ENCODE peak calls at places on chromosomes 4 and X, in seven cellular contexts. One of them, this sample, is unnamed.

GRCh38 chr4:48329976-48330375 is 11.4 kb upstream of the SLAIN2 start:
- DNase-seq in A549: no peak
- DNase-seq in Calu3: no peak
- DNase-seq in GM13976: no peak
- DNase-seq in midbrain: no peak
- DNase-seq in GDM1: no peak
- DNase-seq in SK-MEL-5: no peak
- DNase-seq in this sample: no peak

GRCh38 chrX:104565791-104566687 is at the start of gene IL1RAPL2:
- DNase-seq in SK-MEL-5: peak
- DNase-seq in Calu3: peak
- DNase-seq in GM13976: peak
- DNase-seq in midbrain: no peak
- DNase-seq in A549: peak
- DNase-seq in GDM1: no peak
- DNase-seq in this sample: peak

GRCh38 chrX:7190157-7190556 is 42.2 kb upstream of the PUDP start:
- DNase-seq in GM13976: no peak
- DNase-seq in Calu3: no peak
- DNase-seq in A549: no peak
- DNase-seq in SK-MEL-5: no peak
- DNase-seq in midbrain: no peak
- DNase-seq in GDM1: no peak
- DNase-seq in this sample: no peak

GRCh38 chrX:135520022-135520552 is 373 bp upstream of the INTS6L start:
- DNase-seq in GM13976: no peak
- DNase-seq in SK-MEL-5: no peak
- DNase-seq in Calu3: peak
- DNase-seq in midbrain: no peak
- DNase-seq in A549: no peak
- DNase-seq in GDM1: no peak
- DNase-seq in this sample: no peak

GRCh38 chr4:23368081-23368697 is 521.7 kb downstream of the PPARGC1A start:
- DNase-seq in Calu3: peak
- DNase-seq in GDM1: no peak
- DNase-seq in GM13976: no peak
- DNase-seq in midbrain: no peak
- DNase-seq in A549: no peak
- DNase-seq in SK-MEL-5: peak
- DNase-seq in this sample: no peak

GRCh38 chr4:175770555-175770954 is 41.5 kb downstream of the GPM6A start:
- DNase-seq in Calu3: no peak
- DNase-seq in SK-MEL-5: no peak
- DNase-seq in A549: no peak
- DNase-seq in GM13976: no peak
- DNase-seq in GDM1: no peak
- DNase-seq in midbrain: no peak
- DNase-seq in this sample: no peak

GRCh38 chrX:131802836-131803626 is 220.1 kb upstream of the STK26 start:
- DNase-seq in midbrain: peak
- DNase-seq in GM13976: peak
- DNase-seq in A549: peak
- DNase-seq in Calu3: no peak
- DNase-seq in SK-MEL-5: peak
- DNase-seq in GDM1: peak
- DNase-seq in this sample: no peak

GRCh38 chr4:14383652-14384051 is 618.6 kb upstream of the CPEB2 start:
- DNase-seq in GM13976: no peak
- DNase-seq in SK-MEL-5: no peak
- DNase-seq in A549: no peak
- DNase-seq in midbrain: no peak
- DNase-seq in GDM1: peak
- DNase-seq in Calu3: no peak
- DNase-seq in this sample: no peak

GRCh38 chrX:109911046-109911445 is 91.9 kb upstream of the TMEM164 start:
- DNase-seq in Calu3: no peak
- DNase-seq in GDM1: no peak
- DNase-seq in GM13976: no peak
- DNase-seq in SK-MEL-5: peak
- DNase-seq in midbrain: no peak
- DNase-seq in A549: peak
- DNase-seq in this sample: no peak

GRCh38 chr4:2058264-2059033 is 678 bp upstream of the NAT8L start:
- DNase-seq in Calu3: no peak
- DNase-seq in SK-MEL-5: no peak
- DNase-seq in A549: peak
- DNase-seq in midbrain: peak
- DNase-seq in GDM1: no peak
- DNase-seq in GM13976: no peak
- DNase-seq in this sample: no peak

GRCh38 chrX:149527705-149528104 is 13.1 kb upstream of the EOLA1 start:
- DNase-seq in midbrain: no peak
- DNase-seq in GM13976: no peak
- DNase-seq in A549: peak
- DNase-seq in Calu3: peak
- DNase-seq in SK-MEL-5: peak
- DNase-seq in GDM1: peak
- DNase-seq in this sample: no peak

GRCh38 chr4:166882221-166882620 is 352.1 kb downstream of the SPOCK3 start:
- DNase-seq in SK-MEL-5: no peak
- DNase-seq in GM13976: no peak
- DNase-seq in midbrain: no peak
- DNase-seq in A549: no peak
- DNase-seq in GDM1: no peak
- DNase-seq in Calu3: no peak
- DNase-seq in this sample: no peak

GRCh38 chr4:110663738-110664444 is 41.0 kb upstream of the PITX2 start:
- DNase-seq in GDM1: no peak
- DNase-seq in A549: no peak
- DNase-seq in Calu3: no peak
- DNase-seq in SK-MEL-5: no peak
- DNase-seq in midbrain: no peak
- DNase-seq in GM13976: no peak
- DNase-seq in this sample: no peak

GRCh38 chrX:103360916-103361315 is 4.6 kb downstream of the TCEAL9 start:
- DNase-seq in SK-MEL-5: no peak
- DNase-seq in midbrain: no peak
- DNase-seq in Calu3: no peak
- DNase-seq in GM13976: no peak
- DNase-seq in GDM1: no peak
- DNase-seq in A549: no peak
- DNase-seq in this sample: no peak

GRCh38 chr4:94032754-94033153 is 174.9 kb upstream of the SMARCAD1 start:
- DNase-seq in GM13976: no peak
- DNase-seq in Calu3: no peak
- DNase-seq in GDM1: no peak
- DNase-seq in midbrain: no peak
- DNase-seq in SK-MEL-5: peak
- DNase-seq in A549: no peak
- DNase-seq in this sample: no peak

GRCh38 chr4:20684852-20685763 is 15.2 kb upstream of the PACRGL start:
- DNase-seq in GM13976: peak
- DNase-seq in A549: peak
- DNase-seq in GDM1: no peak
- DNase-seq in SK-MEL-5: peak
- DNase-seq in midbrain: peak
- DNase-seq in Calu3: no peak
- DNase-seq in this sample: no peak

GRCh38 chrX:41781500-41781899 is 57.5 kb downstream of the GPR82 start:
- DNase-seq in GDM1: peak
- DNase-seq in Calu3: peak
- DNase-seq in SK-MEL-5: peak
- DNase-seq in A549: peak
- DNase-seq in GM13976: peak
- DNase-seq in midbrain: no peak
- DNase-seq in this sample: no peak

GRCh38 chr4:168248311-168248710 is 70.2 kb downstream of the DDX60 start:
- DNase-seq in Calu3: no peak
- DNase-seq in A549: no peak
- DNase-seq in SK-MEL-5: no peak
- DNase-seq in GM13976: no peak
- DNase-seq in GDM1: no peak
- DNase-seq in midbrain: no peak
- DNase-seq in this sample: no peak

GRCh38 chr4:337932-338758 is 531 bp downstream of the ZNF141 start:
- DNase-seq in midbrain: no peak
- DNase-seq in GDM1: no peak
- DNase-seq in Calu3: no peak
- DNase-seq in GM13976: no peak
- DNase-seq in SK-MEL-5: peak
- DNase-seq in A549: peak
- DNase-seq in this sample: peak

GRCh38 chr4:84338367-84338766 is 160.7 kb downstream of the NKX6-1 start:
- DNase-seq in GM13976: no peak
- DNase-seq in Calu3: no peak
- DNase-seq in A549: no peak
- DNase-seq in SK-MEL-5: no peak
- DNase-seq in GDM1: no peak
- DNase-seq in midbrain: no peak
- DNase-seq in this sample: no peak

GRCh38 chr4:150769845-150770244 is 187.9 kb downstream of the MAB21L2 start:
- DNase-seq in GM13976: no peak
- DNase-seq in A549: no peak
- DNase-seq in GDM1: no peak
- DNase-seq in Calu3: no peak
- DNase-seq in SK-MEL-5: no peak
- DNase-seq in midbrain: no peak
- DNase-seq in this sample: no peak

GRCh38 chr4:98284640-98285046 is 23.5 kb downstream of the RAP1GDS1 start:
- DNase-seq in GM13976: no peak
- DNase-seq in SK-MEL-5: peak
- DNase-seq in A549: no peak
- DNase-seq in Calu3: peak
- DNase-seq in GDM1: no peak
- DNase-seq in midbrain: no peak
- DNase-seq in this sample: no peak

GRCh38 chr4:128528177-128528576 is 240.6 kb upstream of the PGRMC2 start:
- DNase-seq in midbrain: no peak
- DNase-seq in GM13976: no peak
- DNase-seq in GDM1: no peak
- DNase-seq in SK-MEL-5: no peak
- DNase-seq in A549: no peak
- DNase-seq in Calu3: no peak
- DNase-seq in this sample: no peak

GRCh38 chrX:73262991-73263390 is 48.3 kb upstream of the NAP1L2 start:
- DNase-seq in A549: peak
- DNase-seq in midbrain: no peak
- DNase-seq in GM13976: peak
- DNase-seq in GDM1: no peak
- DNase-seq in Calu3: no peak
- DNase-seq in SK-MEL-5: peak
- DNase-seq in this sample: no peak

GRCh38 chr4:168415911-168416310 is 64.4 kb downstream of the DDX60L start:
- DNase-seq in midbrain: no peak
- DNase-seq in Calu3: no peak
- DNase-seq in GDM1: no peak
- DNase-seq in A549: no peak
- DNase-seq in SK-MEL-5: no peak
- DNase-seq in GM13976: no peak
- DNase-seq in this sample: no peak

GRCh38 chr4:60743654-60744053 is 456.5 kb upstream of the ADGRL3 start:
- DNase-seq in GDM1: no peak
- DNase-seq in GM13976: no peak
- DNase-seq in A549: no peak
- DNase-seq in midbrain: no peak
- DNase-seq in Calu3: no peak
- DNase-seq in SK-MEL-5: no peak
- DNase-seq in this sample: no peak

GRCh38 chr4:21697583-21697982 is 251.0 kb downstream of the KCNIP4 start:
- DNase-seq in midbrain: no peak
- DNase-seq in SK-MEL-5: no peak
- DNase-seq in GM13976: no peak
- DNase-seq in A549: no peak
- DNase-seq in Calu3: peak
- DNase-seq in GDM1: no peak
- DNase-seq in this sample: no peak

GRCh38 chr4:127623755-127624087 is 9.0 kb upstream of the INTU start:
- DNase-seq in midbrain: peak
- DNase-seq in SK-MEL-5: no peak
- DNase-seq in A549: peak
- DNase-seq in GDM1: no peak
- DNase-seq in Calu3: no peak
- DNase-seq in GM13976: peak
- DNase-seq in this sample: peak

GRCh38 chr4:153348006-153348405 is 3.5 kb downstream of the MND1 start:
- DNase-seq in GM13976: no peak
- DNase-seq in A549: no peak
- DNase-seq in midbrain: no peak
- DNase-seq in GDM1: no peak
- DNase-seq in Calu3: no peak
- DNase-seq in SK-MEL-5: no peak
- DNase-seq in this sample: no peak

This sample was measured in upper lobe of right lung.